ENCODE peak calls at places on chromosome 14, in six cellular contexts. E is suprapubic skin, F is transverse colon, P is H1, Q is stomach, A is GM12878. B is an unnamed sample.

GRCh38 chr14:98906123-98906995 is 365.6 kb downstream of the BCL11B start:
- DNase-seq in P (no peak), E (no peak), F (peak; percentile 29), A (no peak), Q (no peak), B (no peak)

GRCh38 chr14:59202031-59202430 is 13.6 kb downstream of the DAAM1 start:
- DNase-seq in P (no peak), E (no peak), F (no peak), Q (no peak), A (no peak), B (no peak)

GRCh38 chr14:90656986-90657385 is 159.2 kb downstream of the TTC7B start:
- DNase-seq in F (no peak), A (no peak), E (no peak), P (no peak), Q (no peak), B (no peak)

GRCh38 chr14:78581222-78581621 is 411.0 kb downstream of the NRXN3 start:
- DNase-seq in Q (no peak), E (no peak), A (no peak), P (no peak), F (no peak), B (no peak)

GRCh38 chr14:99254391-99255009 is 17.5 kb downstream of the BCL11B start:
- DNase-seq in A (no peak), Q (no peak), E (no peak), P (no peak), F (no peak), B (no peak)

GRCh38 chr14:100522616-100523021 is 64.6 kb downstream of the BEGAIN start:
- DNase-seq in P (peak; percentile 50), A (no peak), F (no peak), E (no peak), Q (no peak), B (peak; percentile 70)

GRCh38 chr14:68146812-68147211 is 327.2 kb downstream of the RAD51B start:
- DNase-seq in F (no peak), Q (no peak), A (no peak), P (no peak), E (no peak), B (no peak)

GRCh38 chr14:31189346-31190219 is 18.0 kb downstream of the HECTD1 start:
- DNase-seq in E (no peak), Q (no peak), A (no peak), F (no peak), P (no peak), B (no peak)

GRCh38 chr14:40656301-40656700 is 950.4 kb upstream of the LRFN5 start:
- DNase-seq in F (no peak), E (no peak), P (no peak), Q (no peak), A (no peak), B (no peak)

GRCh38 chr14:81319946-81320345 is 80.2 kb downstream of the STON2 start:
- DNase-seq in P (no peak), A (no peak), E (no peak), Q (no peak), F (no peak), B (no peak)

GRCh38 chr14:100102156-100102785 is 37.0 kb downstream of the EVL start:
- DNase-seq in Q (no peak), A (no peak), E (no peak), F (no peak), P (no peak), B (no peak)

GRCh38 chr14:100031506-100032281 is 33.5 kb upstream of the EVL start:
- DNase-seq in Q (no peak), E (no peak), A (no peak), F (peak; percentile 24), P (no peak), B (no peak)

GRCh38 chr14:54462048-54462447 is 20.9 kb upstream of the CNIH1 start:
- DNase-seq in E (no peak), A (no peak), F (no peak), P (no peak), Q (no peak), B (no peak)

GRCh38 chr14:77303417-77304156 is 17.1 kb downstream of the POMT2 start:
- DNase-seq in A (no peak), Q (no peak), E (no peak), F (no peak), P (no peak), B (no peak)

GRCh38 chr14:69320581-69321365 is 60.8 kb downstream of the GALNT16 start:
- DNase-seq in A (no peak), E (peak; percentile 48), F (no peak), Q (no peak), P (peak; percentile 38), B (no peak)

GRCh38 chr14:96042218-96042930 is 3.2 kb downstream of the C14orf132 start:
- DNase-seq in F (no peak), A (no peak), P (no peak), E (no peak), Q (no peak), B (no peak)

GRCh38 chr14:71141701-71142374 is 234.6 kb downstream of the PCNX1 start:
- DNase-seq in A (no peak), E (peak; percentile 50), P (no peak), Q (no peak), F (no peak), B (no peak)

GRCh38 chr14:106879241-106879640 is 1352.9 kb downstream of the TMEM121 start:
- DNase-seq in A (no peak), F (peak; percentile 72), E (no peak), Q (peak; percentile 63), P (peak; percentile 42), B (no peak)
- TF ChIP-seq CTCF in A (peak; percentile 83), F (peak; percentile 41), E (no peak), Q (no peak), P (peak; percentile 4), B (no peak)

GRCh38 chr14:61350871-61351270 is 29.5 kb downstream of the PRKCH start:
- DNase-seq in E (no peak), F (no peak), A (no peak), Q (no peak), P (no peak), B (no peak)

GRCh38 chr14:61357118-61357517 is 35.7 kb downstream of the PRKCH start:
- DNase-seq in Q (no peak), A (no peak), E (no peak), F (no peak), P (no peak), B (no peak)

GRCh38 chr14:61351457-61351856 is 30.1 kb downstream of the PRKCH start:
- DNase-seq in P (no peak), E (no peak), A (no peak), Q (no peak), F (no peak), B (peak; percentile 34)

GRCh38 chr14:61358812-61359211 is 37.4 kb downstream of the PRKCH start:
- DNase-seq in E (no peak), F (no peak), P (no peak), A (no peak), Q (no peak), B (no peak)

DNA sequence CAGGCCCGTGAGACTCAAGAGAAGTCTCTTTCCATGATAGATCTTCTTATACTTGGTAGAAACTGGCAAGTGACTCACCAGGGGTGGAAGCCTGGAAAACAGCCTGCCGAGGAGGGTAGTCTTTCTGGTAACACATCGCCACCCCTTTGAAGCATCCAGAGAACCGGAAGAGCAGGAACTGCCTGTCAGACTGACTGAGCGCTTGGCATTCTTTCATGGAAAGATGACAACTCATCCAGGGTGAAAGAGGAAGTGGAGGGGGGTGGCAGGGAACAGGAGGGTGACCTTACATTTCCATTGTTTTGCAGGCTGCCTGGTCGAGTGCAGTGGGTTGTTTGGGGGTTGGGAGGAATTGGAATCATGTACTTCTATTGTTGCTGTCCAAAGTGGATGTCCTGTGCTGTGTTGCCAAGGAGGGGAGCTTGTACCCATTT is 34.5 kb downstream of the PRKCH start:
- DNase-seq in P (no peak), E (peak; percentile 80), A (no peak), Q (no peak), F (no peak), B (no peak)
- TF ChIP-seq POLR2AphosphoS5 in P (no peak), E (peak; percentile 96), A (no peak), Q (peak; percentile 22), F (peak; percentile 22), B (peak; percentile 72)

GRCh38 chr14:58141893-58142292 is 10.1 kb downstream of the ARMH4 start:
- DNase-seq in A (no peak), P (no peak), E (no peak), Q (no peak), F (no peak), B (no peak)

GRCh38 chr14:58138719-58139482 is 13.1 kb downstream of the ARMH4 start:
- DNase-seq in A (no peak), F (no peak), E (no peak), P (no peak), Q (no peak), B (no peak)

GRCh38 chr14:58133739-58134138 is 18.3 kb downstream of the ARMH4 start:
- DNase-seq in Q (no peak), F (no peak), A (no peak), P (no peak), E (no peak), B (no peak)

DNA sequence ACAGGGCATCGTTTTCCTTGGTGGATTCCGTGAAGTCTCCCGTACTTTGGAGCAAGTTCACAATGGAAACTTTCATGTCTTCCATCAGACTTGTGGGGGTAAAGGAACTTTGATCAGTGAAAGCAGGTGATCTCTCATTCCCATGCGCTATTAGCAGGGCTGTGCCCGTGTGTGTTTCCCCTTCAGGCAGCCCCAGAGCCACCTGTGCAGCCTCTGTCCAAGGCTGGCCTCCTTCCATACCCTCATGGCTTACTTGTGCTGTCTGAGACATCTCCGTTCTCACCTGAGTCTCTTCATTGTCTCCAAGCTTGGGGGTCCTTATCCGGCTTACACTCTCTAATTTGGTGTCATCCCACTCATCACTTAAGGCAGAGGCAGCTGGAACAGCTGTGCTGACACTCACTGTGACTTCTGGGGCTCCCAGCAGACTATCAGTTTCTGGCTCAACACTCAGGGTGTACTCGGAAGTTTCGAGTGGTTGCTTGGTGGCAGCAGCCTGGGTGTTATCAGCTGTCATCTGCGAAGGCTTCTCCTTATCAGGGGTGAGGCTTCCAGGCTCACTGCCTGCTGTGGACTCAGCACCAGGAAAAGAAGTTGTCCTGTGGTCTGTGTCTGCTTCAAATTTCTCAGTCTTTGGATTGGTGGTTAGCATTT is 13.8 kb downstream of the ARMH4 start:
- DNase-seq in F (no peak), Q (no peak), A (no peak), E (no peak), P (no peak), B (no peak)
- TF ChIP-seq EP300 in F (no peak), Q (no peak), A (no peak), E (no peak), P (no peak), B (no peak)

GRCh38 chr14:85701763-85702162 is 171.8 kb downstream of the FLRT2 start:
- DNase-seq in Q (no peak), E (no peak), A (no peak), P (no peak), F (no peak), B (no peak)

GRCh38 chr14:85702937-85703336 is 173.0 kb downstream of the FLRT2 start:
- DNase-seq in P (no peak), E (no peak), A (no peak), F (no peak), Q (no peak), B (no peak)

GRCh38 chr14:85701116-85701515 is 171.2 kb downstream of the FLRT2 start:
- DNase-seq in F (no peak), Q (no peak), A (no peak), E (no peak), P (no peak), B (no peak)

DNA sequence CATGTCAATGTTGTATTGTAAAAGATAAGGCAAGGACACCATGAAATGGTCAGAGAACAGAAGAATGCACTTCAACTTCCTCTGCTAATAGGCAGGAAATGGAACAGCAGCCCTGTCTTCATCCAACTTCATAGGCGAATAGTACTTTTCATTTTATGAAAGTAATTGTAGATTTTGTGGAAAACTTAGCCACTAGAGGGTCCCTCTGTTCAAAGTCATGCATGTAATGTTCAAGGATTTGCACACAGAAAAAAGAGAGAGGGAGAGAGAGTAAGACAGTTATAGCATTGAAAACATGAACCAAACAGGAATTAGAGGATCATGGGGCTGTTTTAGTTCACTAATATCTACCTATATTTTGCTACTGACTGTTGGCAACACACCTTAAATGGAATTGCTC is 172.2 kb downstream of the FLRT2 start:
- DNase-seq in F (no peak), E (no peak), P (no peak), A (no peak), Q (no peak), B (no peak)
- TF ChIP-seq CTCF in F (no peak), E (no peak), P (no peak), A (no peak), Q (no peak), B (no peak)

B was measured in esophagus muscularis mucosa.